ENCODE peak calls at places on chromosomes 5 and 9, in eight cellular contexts. I, E, M, Q, L, A, X and Y are unnamed samples.

GRCh38 chr9:126752881-126753670 is 51.8 kb upstream of the ZBTB43 start:
- DNase-seq in I (no peak), X (no peak), Q (no peak), A (no peak), L (no peak), E (no peak), M (no peak), Y (no peak)

GRCh38 chr9:93667627-93668026 is 91.2 kb downstream of the PHF2 start:
- DNase-seq in A (no peak), M (no peak), E (no peak), I (no peak), X (peak; percentile 16), L (no peak), Q (no peak), Y (no peak)

GRCh38 chr5:82349651-82350050 is 71.5 kb upstream of the RPS23 start:
- DNase-seq in Q (no peak), I (peak; percentile 83), L (peak; percentile 35), E (peak; percentile 13), M (no peak), A (no peak), X (peak; percentile 77), Y (peak; percentile 28)

GRCh38 chr5:150346592-150346991 is 10.9 kb upstream of the TCOF1 start:
- DNase-seq in L (no peak), A (no peak), Q (no peak), X (no peak), M (no peak), E (no peak), I (no peak), Y (no peak)

GRCh38 chr5:40879163-40879942 is 29.9 kb upstream of the C7 start:
- DNase-seq in A (peak; percentile 52), L (no peak), Q (peak; percentile 10), E (peak; percentile 47), M (peak; percentile 13), I (peak; percentile 46), X (no peak), Y (peak; percentile 66)

GRCh38 chr5:114184006-114184405 is 177.9 kb upstream of the KCNN2 start:
- DNase-seq in Q (no peak), X (no peak), I (no peak), L (no peak), M (no peak), A (peak; percentile 35), E (no peak), Y (no peak)

GRCh38 chr5:172362755-172363154 is 79.2 kb upstream of the UBTD2 start:
- DNase-seq in X (no peak), A (no peak), M (no peak), Q (no peak), L (no peak), E (no peak), I (no peak), Y (no peak)

GRCh38 chr9:136771907-136772306 is 7.6 kb upstream of the LCN15 start:
- DNase-seq in E (no peak), Q (no peak), I (no peak), M (no peak), L (no peak), X (no peak), A (no peak), Y (no peak)

GRCh38 chr9:69155341-69156030 is 18.6 kb upstream of the TJP2 start:
- DNase-seq in M (no peak), X (peak; percentile 56), Q (no peak), L (no peak), A (no peak), I (peak; percentile 60), E (no peak), Y (peak; percentile 78)

GRCh38 chr9:68974431-68974830 is 39.5 kb downstream of the PRKACG start:
- DNase-seq in L (no peak), E (no peak), X (no peak), I (no peak), A (no peak), Q (no peak), M (no peak), Y (no peak)

GRCh38 chr9:129761901-129762359 is 9.1 kb upstream of the PTGES start:
- DNase-seq in L (no peak), A (no peak), X (peak; percentile 55), Q (no peak), E (no peak), M (no peak), I (peak; percentile 62), Y (peak; percentile 35)

DNA sequence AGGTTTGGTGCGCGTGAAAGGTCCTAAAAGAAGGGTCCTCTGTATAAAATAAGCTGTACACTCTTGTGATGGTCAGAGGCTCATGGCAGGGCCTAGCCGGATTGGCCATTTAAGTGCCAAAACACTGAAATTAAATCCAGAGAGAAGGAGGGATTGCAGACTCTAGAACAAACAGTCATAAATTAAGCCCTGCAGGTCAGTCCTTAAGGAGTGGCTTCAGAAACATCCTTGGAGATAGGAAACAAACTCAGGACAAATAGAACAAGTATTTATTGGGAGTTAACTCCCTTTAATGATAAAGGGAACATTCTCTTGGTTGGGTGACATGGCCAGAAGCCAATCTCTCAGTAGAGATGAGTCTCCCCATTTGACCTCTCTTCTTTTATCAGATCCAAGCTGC is 17.4 kb downstream of the PCSK5 start:
- DNase-seq in M (no peak), L (no peak), I (no peak), E (no peak), A (no peak), Q (no peak), X (no peak), Y (no peak)
- H3K4me2 ChIP-seq in M (no peak overlapping the region), L (no peak overlapping the region), I (no peak overlapping the region), E (no peak overlapping the region), A (no peak overlapping the region), Q (no peak overlapping the region), X (no peak overlapping the region), Y (no peak overlapping the region)

GRCh38 chr5:1360861-1361260 is 16.0 kb upstream of the CLPTM1L start:
- DNase-seq in I (no peak), Q (no peak), A (no peak), X (no peak), M (no peak), E (no peak), L (no peak), Y (no peak)

GRCh38 chr5:1363581-1363980 is 18.7 kb upstream of the CLPTM1L start:
- DNase-seq in I (no peak), L (no peak), X (no peak), Q (no peak), M (no peak), A (no peak), E (no peak), Y (no peak)

GRCh38 chr5:1364211-1364610 is 19.3 kb upstream of the CLPTM1L start:
- DNase-seq in E (no peak), M (no peak), A (no peak), X (no peak), I (no peak), L (no peak), Q (no peak), Y (no peak)

GRCh38 chr5:1362242-1363015 is 17.5 kb upstream of the CLPTM1L start:
- DNase-seq in M (no peak), E (no peak), Q (no peak), A (no peak), I (no peak), L (no peak), X (no peak), Y (no peak)

GRCh38 chr5:1363160-1363559 is 18.3 kb upstream of the CLPTM1L start:
- DNase-seq in Q (no peak), L (no peak), I (no peak), M (no peak), A (no peak), E (peak; percentile 22), X (no peak), Y (no peak)
- H3K4me2 ChIP-seq in Q (no peak overlapping the region), L (no peak overlapping the region), I (no peak overlapping the region), M (no peak overlapping the region), A (no peak overlapping the region), E (peak overlapping the region; percentile 19), X (no peak overlapping the region), Y (no peak overlapping the region)

GRCh38 chr9:132245465-132245864 is 83.6 kb downstream of the NTNG2 start:
- DNase-seq in A (no peak), M (no peak), E (no peak), Q (no peak), L (no peak), X (peak; percentile 22), I (no peak), Y (no peak)

GRCh38 chr9:132249123-132249522 is 87.3 kb downstream of the NTNG2 start:
- DNase-seq in M (no peak), Q (no peak), L (no peak), E (no peak), A (no peak), X (no peak), I (no peak), Y (peak; percentile 17)

GRCh38 chr9:132250324-132251262 is 88.7 kb downstream of the NTNG2 start:
- DNase-seq in A (no peak), L (no peak), E (no peak), I (no peak), M (no peak), X (peak; percentile 27), Q (no peak), Y (no peak)

GRCh38 chr9:132249690-132250089 is 87.8 kb downstream of the NTNG2 start:
- DNase-seq in L (no peak), A (no peak), M (no peak), I (no peak), X (peak; percentile 20), E (no peak), Q (no peak), Y (no peak)

DNA sequence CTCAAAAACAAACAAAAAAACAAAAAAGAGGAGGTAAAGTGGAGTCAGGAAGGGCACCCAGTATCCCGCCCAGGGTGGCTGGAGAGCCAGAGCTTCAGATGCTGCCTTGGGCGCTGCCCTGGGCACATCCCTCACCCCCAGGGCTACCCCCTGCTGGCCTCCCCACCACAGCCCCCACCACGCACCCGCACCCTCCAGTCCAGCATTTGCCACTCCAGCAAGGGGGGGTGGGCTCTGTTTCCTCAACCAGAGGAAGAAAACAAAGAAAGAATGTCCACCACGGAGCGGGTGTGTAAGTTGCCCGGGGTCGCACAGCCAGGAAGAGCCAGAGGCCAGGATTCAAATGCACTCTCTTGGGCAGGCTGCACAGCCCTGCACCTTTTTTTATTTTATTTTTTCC is 86.1 kb downstream of the NTNG2 start:
- DNase-seq in A (no peak), M (no peak), I (no peak), X (no peak), E (no peak), L (no peak), Q (no peak), Y (no peak)
- H3K4me2 ChIP-seq in A (no peak overlapping the region), M (no peak overlapping the region), I (no peak overlapping the region), X (no peak overlapping the region), E (no peak overlapping the region), L (no peak overlapping the region), Q (no peak overlapping the region), Y (no peak overlapping the region)

DNA sequence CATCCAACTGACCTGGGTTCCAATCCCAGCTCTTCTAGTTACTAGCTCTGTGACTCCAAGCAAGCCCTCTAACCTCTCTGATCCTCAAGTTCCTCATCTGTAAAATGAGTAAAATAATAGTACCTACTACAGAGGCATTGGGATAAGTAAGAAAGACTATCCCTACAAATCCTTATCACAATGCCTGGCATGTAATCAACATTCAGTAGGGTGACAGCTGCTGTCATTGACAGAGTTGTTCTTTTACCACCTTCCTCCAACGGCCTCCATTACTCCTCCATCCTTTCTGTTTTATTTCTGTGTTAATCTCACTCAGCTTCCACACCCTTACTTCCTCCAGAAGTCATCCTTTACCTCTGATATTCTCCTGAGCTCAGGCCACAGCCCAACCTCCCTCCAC is 40.4 kb downstream of the FGF1 start:
- DNase-seq in E (no peak), Q (no peak), I (no peak), X (no peak), L (no peak), A (no peak), M (no peak), Y (no peak)
- H3K4me2 ChIP-seq in E (no peak overlapping the region), Q (no peak overlapping the region), I (no peak overlapping the region), X (no peak overlapping the region), L (no peak overlapping the region), A (peak overlapping the region; percentile 32), M (peak overlapping the region; percentile 69), Y (peak overlapping the region; percentile 75)